ENCODE peak calls at places on chromosome 4, in ten cellular contexts. H, K, B, M, V, S, D, P, I and Z are unnamed samples.

GRCh38 chr4:179352221-179352620 is 1910.0 kb upstream of the AGA start:
- DNase-seq in S (no peak), P (no peak), V (no peak), I (no peak), M (no peak), B (no peak), D (no peak), K (no peak), H (no peak), Z (no peak)

GRCh38 chr4:76488905-76489798 is 54.1 kb downstream of the SHROOM3 start:
- DNase-seq in I (no peak), M (no peak), B (no peak), D (no peak), K (no peak), V (no peak), H (peak), S (no peak), P (no peak), Z (no peak)

GRCh38 chr4:112552668-112553067 is 36.7 kb upstream of the NEUROG2 start:
- DNase-seq in H (peak), I (no peak), B (no peak), K (no peak), M (no peak), V (no peak), S (peak), P (peak), D (no peak), Z (no peak)

GRCh38 chr4:163776961-163777360 is 282.5 kb downstream of the TMA16 start:
- DNase-seq in V (no peak), D (no peak), B (no peak), I (no peak), H (no peak), M (no peak), S (no peak), K (no peak), P (no peak), Z (no peak)

GRCh38 chr4:94363136-94363655 is 20.6 kb upstream of the HPGDS start:
- DNase-seq in H (no peak), B (no peak), K (no peak), M (no peak), P (no peak), V (no peak), S (no peak), D (no peak), I (no peak), Z (no peak)

GRCh38 chr4:105990933-105991332 is 95.7 kb downstream of the NPNT start:
- DNase-seq in V (peak), S (peak), D (peak), I (peak), P (no peak), H (peak), M (peak), K (peak), B (no peak), Z (no peak)

GRCh38 chr4:121900132-121900983 is 30.1 kb upstream of the BBS7 start:
- DNase-seq in V (no peak), B (no peak), S (peak), P (peak), M (no peak), K (no peak), D (no peak), I (peak), H (peak), Z (peak)

GRCh38 chr4:65007841-65008439 is 598.7 kb upstream of the TECRL start:
- DNase-seq in K (no peak), S (peak), I (peak), B (no peak), D (no peak), M (no peak), P (no peak), V (no peak), H (no peak), Z (peak)

GRCh38 chr4:110310795-110311194 is 112.4 kb upstream of the ELOVL6 start:
- DNase-seq in S (no peak), I (no peak), K (no peak), B (no peak), M (no peak), P (no peak), D (no peak), H (no peak), V (no peak), Z (peak)

GRCh38 chr4:150647008-150647407 is 65.1 kb downstream of the MAB21L2 start:
- DNase-seq in S (no peak), D (no peak), H (peak), V (no peak), B (no peak), K (no peak), P (no peak), I (no peak), M (no peak), Z (no peak)

GRCh38 chr4:183760326-183760725 is 101.2 kb downstream of the TRAPPC11 start:
- DNase-seq in S (no peak), I (peak), V (no peak), B (no peak), K (no peak), M (no peak), P (no peak), H (no peak), D (no peak), Z (no peak)

GRCh38 chr4:55866290-55866907 is 13.0 kb downstream of the EXOC1 start:
- DNase-seq in B (no peak), V (no peak), M (no peak), D (no peak), S (peak), H (peak), I (peak), K (no peak), P (peak), Z (no peak)

GRCh38 chr4:85028910-85029309 is 62.4 kb upstream of the WDFY3 start:
- DNase-seq in D (no peak), P (no peak), I (peak), H (peak), V (no peak), S (no peak), B (no peak), K (no peak), M (no peak), Z (no peak)

GRCh38 chr4:6379787-6380745 is 92.3 kb downstream of the PPP2R2C start:
- DNase-seq in I (no peak), D (no peak), M (peak), V (no peak), B (no peak), S (no peak), K (no peak), H (no peak), P (no peak), Z (no peak)

GRCh38 chr4:90190510-90190909 is 63.3 kb downstream of the CCSER1 start:
- DNase-seq in I (no peak), P (no peak), D (no peak), B (no peak), K (no peak), H (no peak), S (no peak), V (no peak), M (no peak), Z (no peak)

GRCh38 chr4:3387943-3388348 is 53.8 kb upstream of the HGFAC start:
- DNase-seq in M (peak), H (peak), V (peak), D (peak), P (no peak), S (no peak), I (no peak), B (peak), K (peak), Z (peak)

GRCh38 chr4:56640907-56641493 is 40.1 kb downstream of the HOPX start:
- DNase-seq in I (no peak), P (no peak), H (no peak), M (no peak), S (peak), B (no peak), D (no peak), V (no peak), K (no peak), Z (no peak)

GRCh38 chr4:89324671-89325070 is 17.1 kb upstream of the GPRIN3 start:
- DNase-seq in H (peak), K (no peak), I (no peak), B (no peak), S (no peak), M (no peak), D (no peak), P (no peak), V (no peak), Z (peak)

GRCh38 chr4:98609946-98610345 is 48.5 kb downstream of the TSPAN5 start:
- DNase-seq in K (no peak), M (no peak), S (no peak), P (peak), H (peak), I (no peak), B (no peak), D (no peak), V (no peak), Z (no peak)

GRCh38 chr4:82905205-82905604 is 4.7 kb downstream of the THAP9 start:
- DNase-seq in P (no peak), V (no peak), K (no peak), B (no peak), H (peak), S (no peak), D (no peak), M (no peak), I (no peak), Z (no peak)

DNA sequence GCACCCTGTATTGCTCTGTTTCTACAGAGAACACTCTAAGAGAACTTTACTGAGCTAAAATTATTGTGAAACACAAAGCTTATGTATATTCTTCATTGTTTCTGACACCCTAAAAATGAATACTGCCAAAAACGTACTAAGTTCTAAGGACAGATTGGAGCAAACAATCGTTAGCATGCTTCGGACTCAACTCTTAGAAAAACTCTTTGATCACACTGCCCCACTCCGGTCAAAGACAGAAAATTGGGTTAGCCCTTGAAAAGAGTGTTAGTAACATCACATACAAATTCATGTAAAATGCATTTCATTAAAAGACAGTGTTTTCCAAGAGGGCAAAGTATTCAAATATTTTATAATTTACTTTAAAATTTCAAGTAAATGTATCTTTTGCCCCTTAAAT is 177.4 kb downstream of the DCHS2 start:
- DNase-seq in I (peak), B (no peak), V (no peak), P (no peak), S (peak), M (no peak), H (no peak), K (no peak), D (no peak), Z (no peak)
- TF ChIP-seq CTCF in I (peak), B (peak), V (no peak), P (no peak), S (peak), M (no peak), H (no peak), K (no peak), D (no peak), Z (no peak)

GRCh38 chr4:26269038-26269437 is 51.8 kb upstream of the RBPJ start:
- DNase-seq in I (no peak), B (no peak), K (no peak), S (no peak), H (no peak), M (no peak), V (no peak), P (no peak), D (no peak), Z (no peak)
- H3K27ac ChIP-seq in I (no peak), B (no peak), K (no peak), S (no peak), H (no peak), M (no peak), V (no peak), P (no peak), D (no peak), Z (peak)

DNA sequence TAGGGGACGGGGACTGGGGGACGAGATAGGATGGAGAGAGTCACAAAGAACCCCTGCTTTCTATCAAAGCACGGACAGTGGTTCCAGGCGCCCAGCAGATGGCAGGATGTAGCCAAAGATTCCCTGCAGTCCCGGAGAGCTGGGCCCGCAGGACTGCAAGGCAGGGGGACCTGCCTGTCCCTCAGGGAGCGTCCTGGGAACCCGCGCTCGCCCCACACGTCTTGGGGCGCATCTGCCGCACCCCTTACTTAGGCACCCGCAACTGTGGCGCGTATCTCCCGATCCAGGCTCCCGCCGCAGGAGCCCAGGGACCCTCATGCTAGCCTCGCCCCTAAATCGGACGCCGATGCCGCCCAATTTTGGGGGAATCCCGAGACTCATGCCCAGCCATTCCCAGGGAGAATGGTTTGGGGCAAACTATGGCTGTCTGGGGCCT is 742 bp upstream of the STK32B start:
- DNase-seq in M (peak), D (peak), K (peak), H (peak), S (peak), B (peak), P (peak), I (peak), V (peak), Z (peak)
- TF ChIP-seq CTCF in M (peak), D (peak), K (peak), H (peak), S (peak), B (peak), P (peak), I (peak), V (no peak), Z (peak)

GRCh38 chr4:100736651-100737450 is 219.0 kb upstream of the EMCN start:
- DNase-seq in K (no peak), D (no peak), I (peak), M (no peak), V (no peak), B (no peak), P (no peak), S (peak), H (peak), Z (no peak)
- H3K27ac ChIP-seq in K (peak), D (peak), I (no peak), M (no peak), V (peak), B (peak), P (no peak), S (no peak), H (no peak), Z (no peak)

DNA sequence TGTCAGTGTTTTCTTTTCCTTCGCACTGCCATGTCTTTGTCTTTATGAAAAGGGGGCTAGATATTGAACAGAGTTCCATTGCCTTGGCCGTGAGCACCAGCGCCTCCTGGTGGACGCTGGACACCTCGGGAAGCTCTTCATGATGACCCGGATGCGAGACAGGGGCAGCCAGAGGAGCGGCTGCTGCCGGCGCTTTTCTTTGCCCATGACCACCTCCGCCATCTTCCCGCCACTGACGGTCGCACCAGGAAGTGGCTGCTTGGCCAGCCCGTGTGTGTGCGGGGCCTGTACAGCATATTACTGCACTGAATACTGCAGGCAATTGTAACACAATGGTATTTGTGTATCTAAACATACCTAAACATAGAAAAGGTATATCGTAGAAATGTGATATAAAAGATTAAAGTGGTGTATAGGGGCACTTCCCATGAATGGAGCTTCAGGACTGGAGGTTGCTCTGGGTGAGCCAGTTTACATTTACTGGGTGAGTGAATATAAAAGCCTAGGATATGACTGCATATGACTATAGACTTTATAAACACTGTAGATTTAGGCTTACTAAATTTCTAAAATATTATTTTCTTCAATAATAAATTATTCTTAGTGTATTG is 15.8 kb upstream of the GRIA2 start:
- DNase-seq in H (peak), K (no peak), P (no peak), B (no peak), M (no peak), I (peak), V (no peak), S (peak), D (no peak), Z (no peak)
- TF ChIP-seq CTCF in H (peak), K (no peak), P (peak), B (peak), M (peak), I (peak), V (no peak), S (peak), D (no peak), Z (no peak)

GRCh38 chr4:41538017-41538733 is at the start of gene LIMCH1:
- DNase-seq in D (peak), V (peak), M (peak), I (no peak), H (no peak), P (no peak), K (peak), S (no peak), B (peak), Z (no peak)
- H3K27ac ChIP-seq in D (peak), V (peak), M (peak), I (no peak), H (no peak), P (no peak), K (peak), S (no peak), B (peak), Z (no peak)

DNA sequence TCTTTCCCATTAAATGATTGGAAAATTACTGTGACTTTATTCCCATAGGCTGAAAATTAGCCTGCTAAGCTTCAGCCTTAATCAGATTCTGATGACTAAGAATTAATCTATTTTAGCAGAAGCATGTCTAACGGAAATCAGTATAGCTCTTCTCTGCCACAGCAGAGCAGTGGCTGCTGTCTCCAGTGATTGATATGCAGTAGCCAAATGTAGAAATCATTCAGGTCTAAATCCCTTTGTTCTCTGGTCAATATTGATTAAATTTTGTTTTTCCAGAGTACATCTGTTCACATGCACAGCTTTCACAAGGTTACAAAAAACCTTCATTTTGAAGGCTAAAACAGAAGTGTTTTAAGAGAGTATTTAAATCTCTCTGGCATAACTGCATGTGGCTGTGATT is 199.2 kb downstream of the GC start:
- DNase-seq in H (no peak), V (no peak), D (no peak), S (no peak), I (no peak), K (no peak), P (no peak), M (no peak), B (no peak), Z (no peak)
- TF ChIP-seq CTCF in H (no peak), V (no peak), D (no peak), S (no peak), I (no peak), K (no peak), P (no peak), M (no peak), B (no peak), Z (no peak)

GRCh38 chr4:128311659-128312392 is 24.2 kb upstream of the PGRMC2 start:
- DNase-seq in H (no peak), B (no peak), I (no peak), D (no peak), K (no peak), P (no peak), V (no peak), S (no peak), M (no peak), Z (no peak)
- H3K27ac ChIP-seq in H (no peak), B (no peak), I (no peak), D (no peak), K (peak), P (no peak), V (no peak), S (no peak), M (no peak), Z (no peak)

GRCh38 chr4:123060039-123060770 is 137.8 kb upstream of the NUDT6 start:
- DNase-seq in B (no peak), M (no peak), I (no peak), K (no peak), H (no peak), V (no peak), D (no peak), P (no peak), S (no peak), Z (no peak)
- TF ChIP-seq CTCF in B (no peak), M (no peak), I (no peak), K (no peak), H (no peak), V (no peak), D (no peak), P (no peak), S (peak), Z (no peak)

GRCh38 chr4:173367285-173367684 is 3.5 kb upstream of the SAP30 start:
- DNase-seq in V (no peak), B (no peak), K (no peak), D (no peak), S (no peak), M (no peak), I (no peak), H (peak), P (no peak), Z (no peak)
- H3K27ac ChIP-seq in V (no peak), B (peak), K (no peak), D (no peak), S (no peak), M (no peak), I (no peak), H (no peak), P (no peak), Z (no peak)